ENCODE peak calls at places on chromosomes 2 and 18, in eight cellular contexts. One of them, this sample, is unnamed.

GRCh38 chr2:48855142-48855541 is 99.6 kb upstream of the LHCGR start:
- DNase-seq in ACHN: no peak
- DNase-seq in NCI-H1417: no peak
- DNase-seq in hippocampal formation: no peak
- DNase-seq in prostate gland: no peak
- DNase-seq in AG04450: no peak
- DNase-seq in AG09319: no peak
- DNase-seq in anterior cingulate cortex: no peak
- DNase-seq in this sample: no peak

GRCh38 chr2:196592331-196592911 is 47.1 kb upstream of the CCDC150 start:
- DNase-seq in AG04450: no peak
- DNase-seq in AG09319: no peak
- DNase-seq in hippocampal formation: peak
- DNase-seq in NCI-H1417: peak
- DNase-seq in ACHN: peak
- DNase-seq in prostate gland: peak
- DNase-seq in anterior cingulate cortex: no peak
- DNase-seq in this sample: no peak

GRCh38 chr2:100358554-100358953 is 36.3 kb upstream of the LONRF2 start:
- DNase-seq in AG09319: no peak
- DNase-seq in AG04450: no peak
- DNase-seq in hippocampal formation: no peak
- DNase-seq in NCI-H1417: no peak
- DNase-seq in prostate gland: no peak
- DNase-seq in anterior cingulate cortex: no peak
- DNase-seq in ACHN: no peak
- DNase-seq in this sample: no peak

GRCh38 chr2:12257476-12257875 is 459.3 kb upstream of the TRIB2 start:
- DNase-seq in anterior cingulate cortex: no peak
- DNase-seq in ACHN: no peak
- DNase-seq in AG04450: no peak
- DNase-seq in hippocampal formation: no peak
- DNase-seq in AG09319: no peak
- DNase-seq in prostate gland: no peak
- DNase-seq in NCI-H1417: no peak
- DNase-seq in this sample: no peak

GRCh38 chr2:21123473-21124393 is at the start of gene TDRD15:
- DNase-seq in hippocampal formation: no peak
- DNase-seq in anterior cingulate cortex: no peak
- DNase-seq in AG09319: no peak
- DNase-seq in AG04450: no peak
- DNase-seq in NCI-H1417: no peak
- DNase-seq in ACHN: no peak
- DNase-seq in prostate gland: no peak
- DNase-seq in this sample: no peak

GRCh38 chr18:23803755-23804154 is 114.5 kb downstream of the LAMA3 start:
- DNase-seq in AG04450: no peak
- DNase-seq in NCI-H1417: no peak
- DNase-seq in hippocampal formation: no peak
- DNase-seq in prostate gland: no peak
- DNase-seq in ACHN: no peak
- DNase-seq in AG09319: no peak
- DNase-seq in anterior cingulate cortex: no peak
- DNase-seq in this sample: no peak

GRCh38 chr2:182982934-182983333 is 55.3 kb downstream of the NCKAP1 start:
- DNase-seq in AG04450: no peak
- DNase-seq in AG09319: no peak
- DNase-seq in anterior cingulate cortex: no peak
- DNase-seq in hippocampal formation: no peak
- DNase-seq in prostate gland: no peak
- DNase-seq in ACHN: no peak
- DNase-seq in NCI-H1417: no peak
- DNase-seq in this sample: no peak

GRCh38 chr18:65721634-65722033 is 29.2 kb upstream of the CDH7 start:
- DNase-seq in hippocampal formation: no peak
- DNase-seq in prostate gland: no peak
- DNase-seq in NCI-H1417: no peak
- DNase-seq in ACHN: no peak
- DNase-seq in anterior cingulate cortex: no peak
- DNase-seq in AG09319: no peak
- DNase-seq in AG04450: no peak
- DNase-seq in this sample: no peak

GRCh38 chr2:180938419-180938818 is 42.0 kb upstream of the UBE2E3 start:
- DNase-seq in AG09319: no peak
- DNase-seq in AG04450: peak
- DNase-seq in prostate gland: no peak
- DNase-seq in anterior cingulate cortex: no peak
- DNase-seq in hippocampal formation: no peak
- DNase-seq in ACHN: no peak
- DNase-seq in NCI-H1417: no peak
- DNase-seq in this sample: no peak

GRCh38 chr2:233480490-233481202 is 85.9 kb downstream of the USP40 start:
- DNase-seq in anterior cingulate cortex: no peak
- DNase-seq in prostate gland: peak
- DNase-seq in AG04450: no peak
- DNase-seq in NCI-H1417: peak
- DNase-seq in hippocampal formation: peak
- DNase-seq in AG09319: no peak
- DNase-seq in ACHN: no peak
- DNase-seq in this sample: peak

GRCh38 chr2:160505236-160505635 is 11.6 kb upstream of the RBMS1 start:
- DNase-seq in AG09319: no peak
- DNase-seq in AG04450: no peak
- DNase-seq in hippocampal formation: no peak
- DNase-seq in anterior cingulate cortex: no peak
- DNase-seq in NCI-H1417: no peak
- DNase-seq in prostate gland: no peak
- DNase-seq in ACHN: no peak
- DNase-seq in this sample: no peak

GRCh38 chr2:240922982-240923537 is 16.9 kb downstream of the CROCC2 start:
- DNase-seq in AG09319: no peak
- DNase-seq in prostate gland: no peak
- DNase-seq in AG04450: no peak
- DNase-seq in ACHN: no peak
- DNase-seq in NCI-H1417: no peak
- DNase-seq in anterior cingulate cortex: no peak
- DNase-seq in hippocampal formation: no peak
- DNase-seq in this sample: no peak

GRCh38 chr2:3124921-3125760 is 252.5 kb downstream of the EIPR1 start:
- DNase-seq in prostate gland: no peak
- DNase-seq in NCI-H1417: no peak
- DNase-seq in AG04450: no peak
- DNase-seq in anterior cingulate cortex: no peak
- DNase-seq in hippocampal formation: no peak
- DNase-seq in ACHN: no peak
- DNase-seq in AG09319: no peak
- DNase-seq in this sample: no peak

GRCh38 chr2:8431446-8432125 is 250.3 kb upstream of the ID2 start:
- DNase-seq in anterior cingulate cortex: no peak
- DNase-seq in ACHN: no peak
- DNase-seq in hippocampal formation: no peak
- DNase-seq in AG09319: no peak
- DNase-seq in NCI-H1417: no peak
- DNase-seq in prostate gland: no peak
- DNase-seq in AG04450: no peak
- DNase-seq in this sample: no peak

GRCh38 chr2:170504820-170505145 is 210.4 kb upstream of the SP5 start:
- DNase-seq in hippocampal formation: no peak
- DNase-seq in ACHN: no peak
- DNase-seq in AG04450: no peak
- DNase-seq in prostate gland: no peak
- DNase-seq in anterior cingulate cortex: no peak
- DNase-seq in AG09319: no peak
- DNase-seq in NCI-H1417: no peak
- DNase-seq in this sample: no peak

GRCh38 chr2:70482401-70482800 is 71.2 kb downstream of the TGFA start:
- DNase-seq in NCI-H1417: no peak
- DNase-seq in AG09319: no peak
- DNase-seq in ACHN: no peak
- DNase-seq in hippocampal formation: no peak
- DNase-seq in anterior cingulate cortex: no peak
- DNase-seq in AG04450: no peak
- DNase-seq in prostate gland: no peak
- DNase-seq in this sample: no peak

GRCh38 chr2:120641366-120641771 is 94.3 kb upstream of the GLI2 start:
- DNase-seq in ACHN: no peak
- DNase-seq in AG04450: no peak
- DNase-seq in NCI-H1417: no peak
- DNase-seq in AG09319: no peak
- DNase-seq in anterior cingulate cortex: no peak
- DNase-seq in prostate gland: no peak
- DNase-seq in hippocampal formation: no peak
- DNase-seq in this sample: no peak

GRCh38 chr2:146130290-146130689 is 1610.4 kb upstream of the ZEB2 start:
- DNase-seq in AG09319: no peak
- DNase-seq in anterior cingulate cortex: no peak
- DNase-seq in NCI-H1417: no peak
- DNase-seq in prostate gland: no peak
- DNase-seq in hippocampal formation: no peak
- DNase-seq in AG04450: no peak
- DNase-seq in ACHN: no peak
- DNase-seq in this sample: no peak

GRCh38 chr2:124325667-124326425 is 300.8 kb downstream of the CNTNAP5 start:
- DNase-seq in AG09319: no peak
- DNase-seq in prostate gland: no peak
- DNase-seq in NCI-H1417: peak
- DNase-seq in AG04450: no peak
- DNase-seq in ACHN: peak
- DNase-seq in anterior cingulate cortex: no peak
- DNase-seq in hippocampal formation: no peak
- DNase-seq in this sample: no peak

GRCh38 chr2:129396980-129397599 is 582.4 kb upstream of the RAB6C start:
- DNase-seq in NCI-H1417: peak
- DNase-seq in anterior cingulate cortex: no peak
- DNase-seq in AG09319: no peak
- DNase-seq in prostate gland: peak
- DNase-seq in hippocampal formation: no peak
- DNase-seq in AG04450: no peak
- DNase-seq in ACHN: peak
- DNase-seq in this sample: peak

GRCh38 chr2:238855299-238855698 is 7.4 kb downstream of the TWIST2 start:
- DNase-seq in anterior cingulate cortex: no peak
- DNase-seq in prostate gland: no peak
- DNase-seq in NCI-H1417: no peak
- DNase-seq in hippocampal formation: no peak
- DNase-seq in AG04450: no peak
- DNase-seq in ACHN: no peak
- DNase-seq in AG09319: no peak
- DNase-seq in this sample: no peak

GRCh38 chr2:161136194-161136593 is 24.0 kb upstream of the TANK start:
- DNase-seq in prostate gland: no peak
- DNase-seq in NCI-H1417: no peak
- DNase-seq in AG04450: no peak
- DNase-seq in AG09319: no peak
- DNase-seq in ACHN: peak
- DNase-seq in hippocampal formation: no peak
- DNase-seq in anterior cingulate cortex: no peak
- DNase-seq in this sample: no peak

GRCh38 chr2:242027676-242028450 is 158.3 kb downstream of the RTP5 start:
- DNase-seq in anterior cingulate cortex: no peak
- DNase-seq in prostate gland: no peak
- DNase-seq in hippocampal formation: no peak
- DNase-seq in NCI-H1417: no peak
- DNase-seq in AG09319: no peak
- DNase-seq in ACHN: no peak
- DNase-seq in AG04450: no peak
- DNase-seq in this sample: no peak

GRCh38 chr2:225274751-225275150 is 124.8 kb upstream of the NYAP2 start:
- DNase-seq in hippocampal formation: no peak
- DNase-seq in ACHN: no peak
- DNase-seq in NCI-H1417: no peak
- DNase-seq in prostate gland: no peak
- DNase-seq in anterior cingulate cortex: no peak
- DNase-seq in AG04450: peak
- DNase-seq in AG09319: no peak
- DNase-seq in this sample: no peak

GRCh38 chr2:99881901-99882591 is 260.3 kb downstream of the AFF3 start:
- DNase-seq in NCI-H1417: peak
- DNase-seq in AG04450: peak
- DNase-seq in AG09319: peak
- DNase-seq in hippocampal formation: no peak
- DNase-seq in prostate gland: no peak
- DNase-seq in ACHN: peak
- DNase-seq in anterior cingulate cortex: no peak
- DNase-seq in this sample: no peak

GRCh38 chr2:215829261-215829660 is 184.1 kb downstream of the MREG start:
- DNase-seq in AG09319: no peak
- DNase-seq in AG04450: no peak
- DNase-seq in ACHN: no peak
- DNase-seq in hippocampal formation: no peak
- DNase-seq in prostate gland: no peak
- DNase-seq in anterior cingulate cortex: no peak
- DNase-seq in NCI-H1417: no peak
- DNase-seq in this sample: no peak

GRCh38 chr18:79598046-79598884 is 81.3 kb upstream of the CTDP1 start:
- DNase-seq in hippocampal formation: no peak
- DNase-seq in ACHN: no peak
- DNase-seq in prostate gland: no peak
- DNase-seq in anterior cingulate cortex: no peak
- DNase-seq in AG09319: no peak
- DNase-seq in AG04450: no peak
- DNase-seq in NCI-H1417: peak
- DNase-seq in this sample: no peak

GRCh38 chr2:27306657-27307544 is 1.3 kb downstream of the UCN start:
- DNase-seq in AG04450: no peak
- DNase-seq in AG09319: no peak
- DNase-seq in NCI-H1417: no peak
- DNase-seq in prostate gland: no peak
- DNase-seq in hippocampal formation: no peak
- DNase-seq in anterior cingulate cortex: no peak
- DNase-seq in ACHN: no peak
- DNase-seq in this sample: no peak

GRCh38 chr2:170498559-170498958 is 216.6 kb upstream of the SP5 start:
- DNase-seq in NCI-H1417: peak
- DNase-seq in anterior cingulate cortex: no peak
- DNase-seq in prostate gland: no peak
- DNase-seq in ACHN: no peak
- DNase-seq in AG04450: no peak
- DNase-seq in hippocampal formation: no peak
- DNase-seq in AG09319: no peak
- DNase-seq in this sample: no peak

GRCh38 chr2:127770973-127771735 is 39.8 kb downstream of the WDR33 start:
- DNase-seq in hippocampal formation: no peak
- DNase-seq in prostate gland: no peak
- DNase-seq in AG09319: peak
- DNase-seq in anterior cingulate cortex: no peak
- DNase-seq in ACHN: no peak
- DNase-seq in AG04450: peak
- DNase-seq in NCI-H1417: no peak
- DNase-seq in this sample: no peak

This sample was measured in HL-60.